ENCODE peak calls at places on chromosomes 16 and 17, in eight cellular contexts. E is thyroid gland, U is HCT116, X is body of pancreas, C is ovary, K is IMR-90, R is endothelial cell of umbilical vein, J is Peyer's patch. F is an unnamed sample.

GRCh38 chr17:27538156-27538955 is 82.1 kb downstream of the KSR1 start:
- DNase-seq in R (no peak), K (peak; percentile 72), J (no peak), E (no peak), X (no peak), C (no peak), U (no peak), F (no peak)

GRCh38 chr16:1678500-1679098 is 520 bp downstream of the JPT2 start:
- DNase-seq in R (peak; percentile 36), U (no peak), X (peak; percentile 34), J (peak; percentile 63), E (peak; percentile 58), C (peak; percentile 60), K (peak; percentile 24), F (peak; percentile 32)

GRCh38 chr16:72996291-72997062 is 51.5 kb downstream of the ZFHX3 start:
- DNase-seq in J (no peak), X (peak; percentile 59), E (peak; percentile 49), R (no peak), K (no peak), U (no peak), C (no peak), F (no peak)

GRCh38 chr16:55480228-55480655 is 1.2 kb downstream of the MMP2 start:
- DNase-seq in E (peak; percentile 91), X (peak; percentile 43), R (peak; percentile 79), K (peak; percentile 93), J (peak; percentile 82), U (no peak), C (peak; percentile 97), F (peak; percentile 96)

GRCh38 chr17:68821860-68822693 is 133.1 kb downstream of the ABCA8 start:
- DNase-seq in K (peak; percentile 94), R (peak; percentile 91), J (no peak), E (no peak), X (no peak), U (peak; percentile 97), C (no peak), F (no peak)

GRCh38 chr16:17453365-17454122 is 17.2 kb downstream of the XYLT1 start:
- DNase-seq in E (no peak), K (no peak), R (no peak), X (no peak), C (no peak), J (no peak), U (no peak), F (no peak)

GRCh38 chr16:57024894-57025680 is 35.7 kb downstream of the NLRC5 start:
- DNase-seq in E (no peak), C (no peak), X (no peak), J (no peak), K (no peak), U (no peak), R (no peak), F (no peak)

GRCh38 chr16:79391395-79391794 is 209.1 kb downstream of the MAF start:
- DNase-seq in K (no peak), R (no peak), E (no peak), J (no peak), U (no peak), X (no peak), C (no peak), F (no peak)

GRCh38 chr16:68229431-68230175 is 6.3 kb downstream of the ESRP2 start:
- DNase-seq in R (peak; percentile 66), J (peak; percentile 71), U (no peak), X (peak; percentile 67), K (peak; percentile 65), E (peak; percentile 43), C (peak; percentile 58), F (peak; percentile 36)

GRCh38 chr17:62681061-62681938 is 53.8 kb downstream of the MRC2 start:
- DNase-seq in R (no peak), U (no peak), K (no peak), J (no peak), E (no peak), X (no peak), C (no peak), F (no peak)

GRCh38 chr17:62678214-62678919 is 50.9 kb downstream of the MRC2 start:
- DNase-seq in E (no peak), R (no peak), X (no peak), K (no peak), U (no peak), J (no peak), C (no peak), F (no peak)

GRCh38 chr17:62681939-62682381 is 54.5 kb downstream of the MRC2 start:
- DNase-seq in K (no peak), C (no peak), E (no peak), J (no peak), X (no peak), R (no peak), U (no peak), F (no peak)

GRCh38 chr17:62679866-62680377 is 52.5 kb downstream of the MRC2 start:
- DNase-seq in C (peak; percentile 38), J (no peak), E (no peak), K (no peak), R (no peak), X (no peak), U (no peak), F (no peak)

DNA sequence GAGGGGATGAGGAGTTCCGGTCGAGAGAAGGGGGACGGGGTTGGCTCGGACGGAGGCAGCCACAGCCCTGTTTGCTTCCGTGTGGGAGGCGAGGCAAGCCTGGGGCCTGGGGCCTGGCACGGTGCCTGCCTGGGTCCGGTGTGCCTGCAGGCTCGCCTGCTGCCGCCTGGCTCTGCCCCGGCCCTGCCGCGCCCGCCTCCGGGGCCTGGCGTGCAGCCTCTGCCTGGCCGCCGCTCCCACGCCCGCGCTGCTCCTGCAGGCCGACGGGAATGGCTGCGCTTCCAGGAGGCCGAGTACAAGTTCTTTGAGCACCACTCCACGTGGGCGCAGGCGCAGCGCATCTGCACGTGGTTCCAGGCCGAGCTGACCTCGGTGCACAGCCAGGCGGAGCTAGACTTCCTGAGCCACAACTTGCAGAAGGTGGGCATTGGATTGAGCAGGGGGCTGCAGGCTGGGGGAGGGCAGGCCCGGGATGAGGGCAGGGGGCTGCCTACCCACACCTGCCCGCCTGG is 53.1 kb downstream of the MRC2 start:
- DNase-seq in E (no peak), X (no peak), K (no peak), J (no peak), C (peak; percentile 76), R (no peak), U (no peak), F (peak; percentile 73)
- H3K36me3 ChIP-seq in E (no peaks in the 10 kb centered on the region), X (no peaks in the 10 kb centered on the region), K (peaks cover 72% of the 10 kb centered on the region), J (no peaks in the 10 kb centered on the region), C (no peaks in the 10 kb centered on the region), R (peaks cover 2% of the 10 kb centered on the region), U (no peaks in the 10 kb centered on the region), F (no peaks in the 10 kb centered on the region)

DNA sequence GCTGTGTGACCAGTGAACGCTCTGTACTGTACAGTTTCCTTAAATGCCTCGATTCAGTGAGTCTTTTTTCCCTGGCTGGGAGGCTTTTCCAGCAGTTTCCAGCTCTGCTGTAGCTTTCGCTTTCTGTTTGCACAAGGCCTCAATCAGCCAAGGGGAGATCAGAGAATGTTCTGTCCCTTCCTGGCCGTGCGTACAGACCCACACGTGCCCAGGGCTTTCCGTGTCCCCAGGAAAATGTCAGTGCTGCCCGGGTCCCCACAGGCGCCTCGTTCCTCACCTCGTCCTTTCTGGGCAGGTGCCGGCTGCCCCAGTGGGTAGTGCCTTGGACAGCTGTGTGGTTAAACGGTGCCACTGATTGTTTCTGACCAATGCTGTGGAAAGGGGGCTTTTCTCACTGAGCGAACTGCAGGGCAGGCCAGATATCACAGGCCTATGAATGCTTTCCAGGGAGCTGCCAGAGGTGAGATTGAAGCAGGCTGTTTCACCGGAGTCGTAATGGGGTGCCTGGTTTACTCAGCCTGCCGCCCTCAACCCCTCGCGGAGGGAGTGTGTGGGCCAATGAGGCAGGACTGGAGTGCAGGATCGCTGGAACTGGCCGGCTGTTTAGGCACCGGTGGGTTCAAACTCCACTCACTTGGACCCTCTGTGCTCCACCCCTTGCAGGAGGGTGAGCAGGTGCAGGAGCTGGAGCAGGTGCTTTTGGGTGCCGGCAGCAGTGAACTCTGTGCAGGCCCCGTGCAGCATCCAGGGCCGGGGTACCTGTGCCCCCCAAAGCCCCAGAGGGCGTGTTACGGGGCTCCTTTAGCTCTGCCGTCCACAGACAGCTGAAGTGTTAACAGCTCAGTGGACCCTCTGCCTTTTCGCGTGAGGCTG is 44.4 kb downstream of the ZNF778 start:
- DNase-seq in J (no peak), R (no peak), U (no peak), E (no peak), X (no peak), K (peak; percentile 13), C (no peak), F (no peak)
- TF ChIP-seq POLR2A in J (no peak), R (no peak), U (no peak), E (no peak), X (no peak), K (no peak), C (no peak), F (no peak)

GRCh38 chr17:18261146-18261515 is 669 bp downstream of the MIEF2 start:
- DNase-seq in R (peak; percentile 21), K (peak; percentile 44), U (no peak), X (peak; percentile 86), E (peak; percentile 98), C (peak; percentile 66), J (peak; percentile 81), F (peak; percentile 73)
- H3K36me3 ChIP-seq in R (peaks cover 24% of the 10 kb centered on the region), K (peaks cover 32% of the 10 kb centered on the region), U (peaks cover 8% of the 10 kb centered on the region), X (peaks cover 10% of the 10 kb centered on the region), E (peaks cover 28% of the 10 kb centered on the region), C (no peaks in the 10 kb centered on the region), J (no peaks in the 10 kb centered on the region), F (no peaks in the 10 kb centered on the region)

GRCh38 chr17:78384479-78385175 is 6.2 kb downstream of the PGS1 start:
- DNase-seq in J (no peak), K (no peak), U (no peak), R (no peak), C (no peak), X (no peak), E (no peak), F (no peak)

GRCh38 chr17:78380370-78380769 is 1.9 kb downstream of the PGS1 start:
- DNase-seq in U (no peak), E (no peak), J (no peak), X (no peak), R (no peak), C (no peak), K (no peak), F (no peak)

GRCh38 chr17:78381601-78382168 is 3.2 kb downstream of the PGS1 start:
- DNase-seq in J (peak; percentile 73), U (no peak), K (no peak), R (peak; percentile 86), C (no peak), E (no peak), X (no peak), F (no peak)

GRCh38 chr17:78387982-78388941 is 9.8 kb downstream of the PGS1 start:
- DNase-seq in C (no peak), E (peak; percentile 75), R (peak; percentile 82), J (peak; percentile 59), U (no peak), K (peak; percentile 89), X (no peak), F (peak; percentile 74)

DNA sequence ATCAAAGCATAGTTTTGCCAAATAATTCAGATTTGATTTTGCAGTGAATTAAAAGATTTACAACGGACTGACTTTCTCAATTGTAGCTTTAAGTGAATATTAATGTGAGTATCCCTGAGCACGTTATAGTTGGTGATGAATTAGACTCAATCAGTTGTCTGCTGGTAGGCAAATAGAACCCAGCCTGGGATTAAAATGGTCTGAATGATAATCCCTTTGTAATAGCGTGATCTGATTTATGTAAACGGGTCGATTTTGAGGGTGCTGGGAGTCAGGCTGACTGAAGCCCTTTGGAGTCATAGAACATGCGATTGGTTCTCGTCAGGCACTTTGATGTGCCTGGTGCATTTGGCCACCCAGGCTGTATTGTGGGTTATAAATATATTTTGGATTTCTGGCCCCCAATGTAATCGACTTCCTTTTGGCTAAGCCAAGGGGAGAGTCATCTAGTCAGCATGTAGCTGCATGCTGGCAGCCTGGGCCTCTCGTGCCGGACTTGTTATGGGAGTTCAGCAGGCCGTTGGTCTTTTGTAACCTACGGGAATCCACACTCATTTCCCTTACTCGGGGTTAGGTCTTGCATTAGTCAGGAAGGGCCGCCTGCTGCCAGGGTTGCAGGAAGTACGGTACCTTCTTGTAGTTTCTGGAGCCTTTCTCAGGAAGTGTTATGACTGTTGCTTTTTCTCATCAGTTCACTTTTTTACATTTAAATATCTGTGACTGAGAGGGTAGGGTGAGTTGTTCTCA is 5.4 kb downstream of the PGS1 start:
- DNase-seq in J (peak; percentile 85), C (no peak), R (peak; percentile 99), X (peak; percentile 32), U (no peak), E (peak; percentile 55), K (peak; percentile 100), F (peak; percentile 68)
- TF ChIP-seq POLR2A in J (no peak), C (no peak), R (peak; percentile 46), X (peak; percentile 28), U (no peak), E (no peak), K (no peak), F (no peak)

F was measured in uterus.